ENCODE peak calls at places on chromosome 4, in six cellular contexts. Z, N, P, E, S and T are unnamed samples. For H3K36me3, the result is how much of the 10 kb centered on the place peaks cover.

GRCh38 chr4:129350800-129351199 is 254.8 kb downstream of the C4orf33 start:
- DNase-seq in N (no peak), E (no peak), Z (no peak), S (no peak), P (peak), T (no peak)

GRCh38 chr4:74649193-74649592 is 145.1 kb downstream of the BTC start:
- DNase-seq in P (no peak), E (no peak), S (no peak), N (no peak), Z (no peak), T (no peak)

GRCh38 chr4:168794092-168794707 is 215.9 kb downstream of the CBR4 start:
- DNase-seq in E (no peak), Z (no peak), P (no peak), S (no peak), N (no peak), T (no peak)

GRCh38 chr4:173074501-173074946 is 94.1 kb upstream of the GALNT7 start:
- DNase-seq in Z (no peak), E (peak), N (no peak), S (no peak), P (peak), T (peak)

GRCh38 chr4:20565075-20565721 is 135.1 kb upstream of the PACRGL start:
- DNase-seq in P (no peak), N (no peak), E (peak), S (no peak), Z (no peak), T (peak)

GRCh38 chr4:170875868-170876267 is 786.1 kb upstream of the AADAT start:
- DNase-seq in S (no peak), N (no peak), E (no peak), Z (peak), P (no peak), T (no peak)

GRCh38 chr4:41320278-41320677 is 63.5 kb downstream of the UCHL1 start:
- DNase-seq in P (no peak), S (no peak), E (no peak), N (no peak), Z (no peak), T (no peak)

GRCh38 chr4:144819591-144819990 is 173.6 kb downstream of the HHIP start:
- DNase-seq in N (no peak), P (no peak), E (no peak), S (no peak), Z (no peak), T (no peak)

GRCh38 chr4:158996669-158997074 is 106.2 kb upstream of the RAPGEF2 start:
- DNase-seq in P (peak), E (peak), S (no peak), Z (no peak), N (no peak), T (no peak)

GRCh38 chr4:165383757-165384156 is 4.9 kb downstream of the CPE start:
- DNase-seq in N (no peak), P (peak), E (peak), S (no peak), Z (no peak), T (no peak)

GRCh38 chr4:145933134-145933533 is 5.5 kb downstream of the ZNF827 start:
- DNase-seq in E (no peak), Z (no peak), N (no peak), S (no peak), P (no peak), T (no peak)

GRCh38 chr4:187127456-187127855 is 403.8 kb upstream of the FAT1 start:
- DNase-seq in E (no peak), Z (no peak), N (no peak), S (no peak), P (no peak), T (no peak)

GRCh38 chr4:52202251-52202779 is 151.2 kb downstream of the SPATA18 start:
- DNase-seq in Z (no peak), P (no peak), E (no peak), S (no peak), N (no peak), T (peak)

GRCh38 chr4:13618212-13618806 is 9.2 kb downstream of the BOD1L1 start:
- DNase-seq in E (no peak), Z (no peak), S (no peak), P (no peak), N (no peak), T (no peak)

GRCh38 chr4:17781072-17781830 is at the start of gene FAM184B:
- DNase-seq in N (no peak), S (no peak), E (no peak), Z (peak), P (no peak), T (peak)

GRCh38 chr4:16029329-16029728 is 54.5 kb downstream of the PROM1 start:
- DNase-seq in S (no peak), P (no peak), E (peak), Z (no peak), N (no peak), T (peak)

GRCh38 chr4:184193556-184194525 is 23.8 kb downstream of the ENPP6 start:
- DNase-seq in P (no peak), N (no peak), Z (no peak), E (no peak), S (no peak), T (no peak)

GRCh38 chr4:76016383-76016782 is 6.9 kb downstream of the CXCL10 start:
- DNase-seq in P (peak), S (no peak), Z (no peak), E (no peak), N (no peak), T (no peak)

GRCh38 chr4:142547974-142548373 is 298.1 kb downstream of the INPP4B start:
- DNase-seq in N (no peak), S (no peak), E (no peak), P (peak), Z (no peak), T (no peak)

GRCh38 chr4:77385124-77385969 is 220.3 kb upstream of the CXCL13 start:
- DNase-seq in N (peak), E (peak), Z (peak), S (no peak), P (peak), T (peak)

GRCh38 chr4:88818650-88819470 is 121.2 kb upstream of the NAP1L5 start:
- DNase-seq in P (peak), Z (peak), N (peak), S (no peak), E (peak), T (peak)

GRCh38 chr4:141158219-141158618 is 24.9 kb upstream of the RNF150 start:
- DNase-seq in P (peak), Z (peak), S (no peak), N (no peak), E (peak), T (peak)

GRCh38 chr4:52643846-52644245 is 15.3 kb downstream of the USP46 start:
- DNase-seq in P (peak), E (peak), N (no peak), Z (peak), S (peak), T (peak)

GRCh38 chr4:175891863-175892262 is 79.8 kb upstream of the GPM6A start:
- DNase-seq in N (no peak), P (peak), E (peak), Z (peak), S (no peak), T (peak)

GRCh38 chr4:68948044-68948743 is 3.4 kb downstream of the UGT2A3 start:
- DNase-seq in P (peak), S (no peak), Z (no peak), N (no peak), E (no peak), T (no peak)

GRCh38 chr4:122542411-122543236 is 78.2 kb downstream of the IL21 start:
- DNase-seq in E (peak), S (no peak), Z (no peak), P (peak), N (no peak), T (no peak)

GRCh38 chr4:84470204-84470785 is 28.8 kb downstream of the NKX6-1 start:
- DNase-seq in Z (no peak), E (no peak), P (no peak), S (no peak), N (no peak), T (no peak)

GRCh38 chr4:5747746-5748365 is 36.9 kb downstream of the EVC start:
- DNase-seq in N (no peak), P (peak), Z (no peak), E (peak), S (peak), T (peak)

GRCh38 chr4:86294883-86295282 is 65.0 kb downstream of the MAPK10 start:
- DNase-seq in E (no peak), Z (no peak), S (no peak), N (no peak), P (no peak), T (no peak)

DNA sequence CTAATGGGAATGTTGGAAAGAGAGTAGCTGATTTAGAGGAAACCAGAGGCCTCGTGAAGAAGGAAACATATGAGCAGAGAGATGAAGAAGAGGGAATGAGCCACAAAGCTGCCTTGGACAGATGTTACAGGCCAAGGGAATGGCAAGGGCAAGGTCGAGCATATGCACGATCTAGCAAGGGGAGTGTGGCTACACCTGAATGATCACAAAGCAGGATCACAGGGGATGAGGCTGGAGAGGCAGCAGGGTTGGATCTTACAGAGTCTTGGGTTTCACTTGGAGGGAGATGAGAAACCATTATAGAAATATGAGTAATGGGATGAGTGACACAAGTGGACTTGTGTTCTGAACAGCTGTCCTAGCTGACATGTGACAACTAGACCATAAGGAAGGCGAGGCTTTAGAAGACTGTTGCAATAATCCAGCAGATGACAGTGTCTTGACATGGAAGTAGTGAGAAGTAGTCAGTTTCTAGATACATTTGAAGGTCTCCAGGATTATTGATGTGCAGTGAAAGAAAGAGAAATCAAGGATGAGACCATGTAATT is 58.7 kb downstream of the RASGEF1B start:
- DNase-seq in Z (no peak), P (no peak), N (no peak), E (no peak), S (no peak), T (no peak)
- H3K36me3 ChIP-seq in Z (under half), P (under half), N (under half), E (under half), S (under half), T (under half)

GRCh38 chr4:7154351-7154981 is 37.9 kb upstream of the SORCS2 start:
- DNase-seq in S (no peak), Z (no peak), P (no peak), N (no peak), E (no peak), T (no peak)

GRCh38 chr4:7150083-7150635 is 42.2 kb upstream of the SORCS2 start:
- DNase-seq in E (no peak), S (no peak), N (no peak), P (no peak), Z (no peak), T (no peak)

GRCh38 chr4:7153711-7154110 is 38.6 kb upstream of the SORCS2 start:
- DNase-seq in Z (no peak), P (no peak), E (no peak), S (no peak), N (no peak), T (no peak)

GRCh38 chr4:7148337-7148736 is 44.0 kb upstream of the SORCS2 start:
- DNase-seq in Z (no peak), N (no peak), E (no peak), P (no peak), S (no peak), T (no peak)

GRCh38 chr4:7151668-7152227 is 40.6 kb upstream of the SORCS2 start:
- DNase-seq in P (no peak), S (no peak), Z (peak), E (no peak), N (no peak), T (no peak)
- TF ChIP-seq CTCF in P (no peak), S (no peak), Z (peak), E (no peak), N (no peak), T (peak)

DNA sequence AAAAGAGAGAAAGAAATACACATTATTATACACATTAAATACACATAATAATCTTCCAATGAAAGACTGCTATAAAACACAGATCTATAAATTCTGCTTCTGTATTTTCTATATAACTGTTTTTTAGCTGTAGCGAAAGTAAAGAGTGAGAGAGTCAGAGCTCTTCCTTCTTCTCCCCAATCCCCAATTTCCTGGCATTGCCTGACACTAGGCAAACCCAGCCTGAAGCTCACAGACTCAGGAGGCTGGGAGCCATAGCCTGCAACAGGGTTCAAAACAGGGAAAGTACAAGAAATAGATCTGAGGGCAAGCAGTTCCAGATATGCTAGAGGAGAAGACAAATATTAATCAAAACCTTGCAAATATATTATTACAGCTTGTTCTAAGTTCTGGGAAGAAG is 201.6 kb downstream of the HNRNPD start:
- DNase-seq in E (no peak), N (no peak), P (no peak), S (no peak), Z (no peak), T (no peak)
- H3K36me3 ChIP-seq in E (under half), N (under half), P (under half), S (under half), Z (under half), T (under half)

DNA sequence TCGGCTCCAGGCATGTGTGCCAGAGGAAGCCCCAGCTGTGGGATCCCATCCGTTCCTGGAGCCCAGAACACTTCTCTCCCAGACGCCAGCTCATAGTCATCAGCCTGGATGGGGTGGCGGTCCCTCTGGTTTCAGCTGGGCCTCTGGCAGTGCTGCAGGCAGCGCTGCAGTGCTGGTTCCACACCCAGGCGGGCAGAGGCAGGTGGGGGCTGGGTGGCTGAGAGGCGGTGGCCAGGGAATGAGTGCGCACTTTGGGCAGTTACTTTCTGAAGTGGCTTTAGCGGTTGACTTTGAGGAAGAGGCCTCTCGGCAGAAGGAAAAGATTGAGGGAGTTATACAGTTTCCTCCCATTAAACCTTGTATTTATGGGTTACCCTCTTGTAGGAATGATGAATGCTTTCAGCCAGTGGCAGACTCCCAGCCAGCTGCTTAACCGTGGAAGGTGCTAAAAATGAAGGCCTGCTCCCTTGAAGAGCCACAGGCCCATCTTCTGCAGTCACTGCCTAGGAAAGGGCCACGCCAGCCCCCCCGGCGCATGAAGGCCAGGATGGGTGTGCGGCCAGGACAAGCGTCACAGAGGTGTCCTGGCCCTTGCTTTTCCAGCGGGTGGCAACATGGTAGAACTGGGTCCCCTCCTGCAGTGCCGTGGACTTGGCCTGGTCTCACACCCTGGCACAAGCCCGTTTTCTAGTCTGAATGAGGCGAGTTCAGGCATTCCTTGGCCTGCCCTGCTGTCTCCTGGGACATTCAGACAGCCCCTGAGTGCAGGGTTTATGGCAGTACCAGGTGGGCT is 9.9 kb downstream of the TADA2B start:
- DNase-seq in N (no peak), E (peak), P (no peak), Z (no peak), S (no peak), T (no peak)
- TF ChIP-seq CTCF in N (no peak), E (no peak), P (no peak), Z (no peak), S (no peak), T (no peak)

GRCh38 chr4:103150677-103151076 is 47.5 kb downstream of the CENPE start:
- DNase-seq in N (no peak), S (no peak), P (peak), E (no peak), Z (no peak), T (no peak)

GRCh38 chr4:103144926-103145325 is 45.3 kb upstream of the BDH2 start:
- DNase-seq in E (no peak), N (no peak), Z (no peak), S (no peak), P (no peak), T (no peak)
- H3K36me3 ChIP-seq in E (under half), N (under half), Z (half or more), S (under half), P (under half), T (under half)